ENCODE peak calls at places on chromosomes 16 and 17, in ten cellular contexts. One of them, this sample, is unnamed.

GRCh38 chr16:3180445-3180878 is 7.5 kb upstream of the OR1F1 start:
- DNase-seq in adrenal gland: no peak
- DNase-seq in heart left ventricle: no peak
- DNase-seq in body of pancreas: no peak
- DNase-seq in sigmoid colon: peak
- DNase-seq in right lobe of liver: no peak
- DNase-seq in NB4: no peak
- DNase-seq in H54: no peak
- DNase-seq in IMR-90: no peak
- DNase-seq in HCT116: no peak
- DNase-seq in this sample: no peak

GRCh38 chr16:64925166-64925565 is 196.7 kb downstream of the CDH11 start:
- DNase-seq in body of pancreas: no peak
- DNase-seq in H54: no peak
- DNase-seq in IMR-90: no peak
- DNase-seq in right lobe of liver: no peak
- DNase-seq in sigmoid colon: peak
- DNase-seq in HCT116: no peak
- DNase-seq in NB4: no peak
- DNase-seq in adrenal gland: no peak
- DNase-seq in heart left ventricle: no peak
- DNase-seq in this sample: no peak

GRCh38 chr17:48262982-48263586 is 155.5 kb downstream of the SNX11 start:
- DNase-seq in adrenal gland: no peak
- DNase-seq in IMR-90: peak
- DNase-seq in NB4: peak
- DNase-seq in HCT116: no peak
- DNase-seq in heart left ventricle: no peak
- DNase-seq in right lobe of liver: no peak
- DNase-seq in H54: no peak
- DNase-seq in body of pancreas: no peak
- DNase-seq in sigmoid colon: no peak
- DNase-seq in this sample: no peak

GRCh38 chr17:50638572-50638850 is 3.8 kb downstream of the ABCC3 start:
- DNase-seq in right lobe of liver: no peak
- DNase-seq in IMR-90: peak
- DNase-seq in NB4: no peak
- DNase-seq in adrenal gland: no peak
- DNase-seq in H54: peak
- DNase-seq in HCT116: no peak
- DNase-seq in sigmoid colon: no peak
- DNase-seq in body of pancreas: no peak
- DNase-seq in heart left ventricle: no peak
- DNase-seq in this sample: no peak

GRCh38 chr17:60383379-60383778 is 8.6 kb downstream of the USP32 start:
- DNase-seq in sigmoid colon: no peak
- DNase-seq in adrenal gland: peak
- DNase-seq in NB4: no peak
- DNase-seq in right lobe of liver: no peak
- DNase-seq in HCT116: no peak
- DNase-seq in heart left ventricle: no peak
- DNase-seq in IMR-90: no peak
- DNase-seq in body of pancreas: no peak
- DNase-seq in H54: no peak
- DNase-seq in this sample: no peak

GRCh38 chr16:52545544-52546262 is 1.2 kb downstream of the TOX3 start:
- DNase-seq in IMR-90: no peak
- DNase-seq in HCT116: no peak
- DNase-seq in heart left ventricle: no peak
- DNase-seq in H54: no peak
- DNase-seq in sigmoid colon: no peak
- DNase-seq in NB4: no peak
- DNase-seq in body of pancreas: no peak
- DNase-seq in adrenal gland: no peak
- DNase-seq in right lobe of liver: no peak
- DNase-seq in this sample: no peak

GRCh38 chr16:21101631-21102420 is 48.8 kb downstream of the DNAH3 start:
- DNase-seq in heart left ventricle: no peak
- DNase-seq in NB4: peak
- DNase-seq in body of pancreas: no peak
- DNase-seq in IMR-90: peak
- DNase-seq in HCT116: peak
- DNase-seq in right lobe of liver: no peak
- DNase-seq in H54: no peak
- DNase-seq in adrenal gland: peak
- DNase-seq in sigmoid colon: no peak
- DNase-seq in this sample: peak

GRCh38 chr16:78522327-78522726 is 422.9 kb downstream of the WWOX start:
- DNase-seq in NB4: no peak
- DNase-seq in H54: no peak
- DNase-seq in body of pancreas: no peak
- DNase-seq in heart left ventricle: no peak
- DNase-seq in HCT116: no peak
- DNase-seq in sigmoid colon: no peak
- DNase-seq in adrenal gland: no peak
- DNase-seq in right lobe of liver: no peak
- DNase-seq in IMR-90: no peak
- DNase-seq in this sample: peak

GRCh38 chr17:33121272-33121671 is 129.6 kb downstream of the SPACA3 start:
- DNase-seq in body of pancreas: no peak
- DNase-seq in NB4: peak
- DNase-seq in IMR-90: no peak
- DNase-seq in H54: no peak
- DNase-seq in right lobe of liver: no peak
- DNase-seq in adrenal gland: no peak
- DNase-seq in sigmoid colon: no peak
- DNase-seq in HCT116: no peak
- DNase-seq in heart left ventricle: no peak
- DNase-seq in this sample: no peak

GRCh38 chr17:3770471-3770870 is 30.5 kb downstream of the ITGAE start:
- DNase-seq in heart left ventricle: no peak
- DNase-seq in H54: no peak
- DNase-seq in right lobe of liver: no peak
- DNase-seq in IMR-90: no peak
- DNase-seq in sigmoid colon: no peak
- DNase-seq in HCT116: no peak
- DNase-seq in adrenal gland: peak
- DNase-seq in NB4: peak
- DNase-seq in body of pancreas: no peak
- DNase-seq in this sample: no peak

DNA sequence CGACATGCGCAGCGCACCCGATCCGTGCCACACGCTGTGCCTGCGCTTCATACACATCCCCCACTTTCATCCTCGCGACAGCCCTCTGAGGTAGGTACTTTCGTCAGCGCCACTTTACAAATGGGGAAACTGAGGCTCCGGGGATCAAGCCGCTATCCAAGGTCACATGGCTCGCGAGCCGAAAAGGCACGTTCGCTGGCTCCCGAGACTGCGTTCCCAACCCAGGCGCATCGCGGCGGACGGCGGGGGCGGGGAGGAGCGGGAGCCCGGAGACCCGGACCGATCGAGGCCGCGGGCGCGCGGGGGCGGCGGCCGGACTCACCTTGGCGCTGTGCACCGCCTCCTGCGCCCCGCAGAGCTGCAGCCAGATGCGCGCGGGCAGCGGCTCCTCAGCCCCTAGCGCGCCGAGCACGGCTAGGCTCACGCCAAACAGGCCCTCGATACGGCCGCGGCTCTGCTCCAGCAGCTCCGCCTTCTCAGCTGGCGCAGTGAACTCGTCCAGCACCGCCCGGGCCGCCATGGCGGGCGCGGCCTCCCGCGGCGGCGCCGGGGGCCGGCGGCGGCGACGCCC is 442 bp downstream of the N4BP1 start:
- DNase-seq in NB4: peak
- DNase-seq in adrenal gland: peak
- DNase-seq in heart left ventricle: peak
- DNase-seq in HCT116: no peak
- DNase-seq in IMR-90: peak
- DNase-seq in H54: peak
- DNase-seq in right lobe of liver: peak
- DNase-seq in body of pancreas: peak
- DNase-seq in sigmoid colon: peak
- DNase-seq in this sample: peak
- TF ChIP-seq POLR2A in NB4: no peak
- TF ChIP-seq POLR2A in adrenal gland: no peak
- TF ChIP-seq POLR2A in heart left ventricle: no peak
- TF ChIP-seq POLR2A in HCT116: no peak
- TF ChIP-seq POLR2A in IMR-90: no peak
- TF ChIP-seq POLR2A in H54: no peak
- TF ChIP-seq POLR2A in right lobe of liver: no peak
- TF ChIP-seq POLR2A in body of pancreas: no peak
- TF ChIP-seq POLR2A in sigmoid colon: no peak
- TF ChIP-seq POLR2A in this sample: no peak

DNA sequence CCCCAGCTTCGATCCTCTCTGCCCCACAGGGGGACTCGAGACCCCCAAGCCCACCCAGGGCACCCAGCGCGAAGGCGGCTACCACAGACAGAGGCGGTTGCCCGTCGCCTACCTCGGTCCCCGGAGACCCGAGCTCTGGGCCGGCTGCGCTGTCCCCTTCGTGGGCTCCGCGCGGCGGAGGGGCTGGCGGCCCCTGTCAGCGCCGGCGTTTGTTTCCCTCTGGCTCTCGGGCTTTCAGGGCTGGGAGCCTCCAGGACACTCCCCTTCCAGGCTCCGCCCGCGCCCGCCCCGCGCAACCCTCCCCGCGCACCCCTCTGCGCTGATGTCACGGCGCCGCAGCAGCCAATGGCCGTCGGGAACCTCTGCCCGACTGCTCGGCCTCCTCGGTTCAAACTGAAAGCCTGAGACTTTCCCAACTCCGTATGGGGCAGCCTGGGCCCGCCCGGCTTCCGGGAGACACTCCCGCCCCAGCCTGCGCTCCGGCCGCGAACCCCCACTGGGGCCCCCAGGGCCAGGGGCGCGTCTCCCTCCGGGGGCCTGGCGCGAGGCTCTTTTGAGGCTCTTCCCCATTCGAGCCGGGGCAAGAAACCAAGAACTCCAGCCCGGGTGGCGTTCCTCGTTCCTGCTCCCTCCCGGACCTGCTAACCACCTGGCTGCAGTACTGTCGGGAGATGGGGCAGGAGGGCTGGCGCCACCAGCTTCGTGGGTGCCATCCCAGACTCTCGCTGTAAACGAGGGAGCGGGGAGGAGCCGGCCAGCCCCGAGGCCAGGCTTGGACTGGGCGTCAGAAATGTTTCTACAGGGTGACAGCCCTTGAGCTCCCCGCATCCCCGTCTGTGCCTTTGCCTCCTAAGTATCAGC is at the start of gene CDC42EP4:
- DNase-seq in H54: peak
- DNase-seq in NB4: peak
- DNase-seq in right lobe of liver: peak
- DNase-seq in body of pancreas: peak
- DNase-seq in adrenal gland: peak
- DNase-seq in IMR-90: peak
- DNase-seq in heart left ventricle: peak
- DNase-seq in sigmoid colon: peak
- DNase-seq in HCT116: peak
- DNase-seq in this sample: peak
- TF ChIP-seq POLR2A in H54: peak
- TF ChIP-seq POLR2A in NB4: peak
- TF ChIP-seq POLR2A in right lobe of liver: peak
- TF ChIP-seq POLR2A in body of pancreas: peak
- TF ChIP-seq POLR2A in adrenal gland: peak
- TF ChIP-seq POLR2A in IMR-90: peak
- TF ChIP-seq POLR2A in heart left ventricle: peak
- TF ChIP-seq POLR2A in sigmoid colon: peak
- TF ChIP-seq POLR2A in HCT116: peak
- TF ChIP-seq POLR2A in this sample: peak

DNA sequence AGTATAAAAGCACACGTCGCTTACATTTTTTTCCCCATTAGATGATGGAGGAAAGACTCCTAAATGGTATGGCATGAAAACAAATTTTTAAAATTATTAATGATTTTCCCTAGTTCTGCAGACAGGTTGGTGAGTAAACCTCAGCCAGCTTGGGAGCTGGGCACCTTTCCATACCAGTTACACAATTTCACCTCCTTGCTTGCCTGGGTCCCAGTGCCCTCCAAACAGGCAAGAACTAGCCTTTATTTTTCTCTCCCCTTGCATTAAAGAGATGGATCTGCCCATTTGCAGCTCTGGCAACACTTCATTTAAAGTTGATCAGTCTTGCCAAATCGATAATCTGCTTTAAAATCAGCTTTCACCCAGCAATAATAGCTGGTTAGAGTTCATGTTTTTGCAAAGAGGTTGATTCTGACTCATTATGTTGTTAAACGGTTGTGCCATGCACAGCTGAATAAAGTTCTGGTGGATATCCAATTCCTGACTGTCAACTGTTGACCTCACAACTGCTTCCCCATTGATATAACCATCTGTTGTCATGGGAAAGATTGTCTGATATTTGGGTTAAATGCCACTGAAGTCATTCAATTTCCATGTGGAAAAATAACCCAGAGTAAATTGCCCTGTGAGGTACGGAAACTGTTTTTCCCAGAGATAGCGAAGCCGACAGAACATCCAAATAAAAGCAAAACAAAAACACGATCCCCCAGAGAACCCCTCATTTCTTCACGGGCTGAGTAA is 1.3 kb downstream of the C17orf58 start:
- DNase-seq in heart left ventricle: no peak
- DNase-seq in HCT116: no peak
- DNase-seq in NB4: peak
- DNase-seq in body of pancreas: peak
- DNase-seq in IMR-90: peak
- DNase-seq in right lobe of liver: peak
- DNase-seq in H54: peak
- DNase-seq in sigmoid colon: no peak
- DNase-seq in adrenal gland: peak
- DNase-seq in this sample: peak
- TF ChIP-seq POLR2A in heart left ventricle: no peak
- TF ChIP-seq POLR2A in HCT116: no peak
- TF ChIP-seq POLR2A in NB4: no peak
- TF ChIP-seq POLR2A in body of pancreas: no peak
- TF ChIP-seq POLR2A in IMR-90: no peak
- TF ChIP-seq POLR2A in right lobe of liver: no peak
- TF ChIP-seq POLR2A in H54: no peak
- TF ChIP-seq POLR2A in sigmoid colon: no peak
- TF ChIP-seq POLR2A in adrenal gland: peak
- TF ChIP-seq POLR2A in this sample: no peak

DNA sequence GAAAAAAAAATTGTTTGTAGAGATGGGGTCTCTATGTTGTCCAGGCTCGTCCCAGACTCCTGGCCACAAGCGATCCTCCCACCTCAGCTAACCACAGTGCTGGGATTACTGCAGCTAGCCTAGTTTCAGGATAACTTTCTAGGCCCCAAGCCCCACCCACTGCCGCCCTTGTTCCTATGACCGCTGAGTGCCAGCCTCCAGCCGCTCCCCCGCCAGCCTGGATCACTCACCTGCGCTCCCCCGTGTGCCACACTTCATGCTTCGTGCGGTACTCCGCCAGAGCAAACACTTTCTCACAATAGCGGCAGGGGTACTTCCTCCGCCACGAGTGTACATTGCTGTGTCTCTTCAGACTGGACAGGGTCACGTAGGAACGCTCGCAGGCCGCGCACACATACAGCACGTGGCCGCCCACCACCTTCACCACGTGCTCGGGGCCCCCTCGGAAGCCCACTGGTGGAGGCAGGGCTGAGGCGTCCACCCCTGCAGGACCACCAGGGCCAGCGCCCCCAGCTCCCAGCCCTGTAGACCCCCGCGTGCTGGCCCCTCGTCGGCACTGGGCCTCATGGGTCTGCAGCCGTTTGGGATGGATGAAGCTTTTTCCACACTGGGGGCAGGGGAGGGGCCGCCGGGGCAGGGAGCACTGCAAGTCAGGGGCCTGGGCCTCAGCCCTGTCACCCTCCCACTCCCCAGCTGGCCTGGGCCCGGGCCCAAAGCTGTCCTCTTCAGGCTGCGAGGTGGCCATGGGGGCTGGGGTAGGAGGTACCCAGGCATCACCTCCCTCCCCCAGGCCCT is 13.8 kb downstream of the ZBTB4 start:
- DNase-seq in H54: no peak
- DNase-seq in HCT116: no peak
- DNase-seq in sigmoid colon: no peak
- DNase-seq in body of pancreas: no peak
- DNase-seq in IMR-90: no peak
- DNase-seq in right lobe of liver: no peak
- DNase-seq in heart left ventricle: no peak
- DNase-seq in adrenal gland: no peak
- DNase-seq in NB4: no peak
- DNase-seq in this sample: no peak
- TF ChIP-seq POLR2A in H54: no peak
- TF ChIP-seq POLR2A in HCT116: no peak
- TF ChIP-seq POLR2A in sigmoid colon: no peak
- TF ChIP-seq POLR2A in body of pancreas: no peak
- TF ChIP-seq POLR2A in IMR-90: no peak
- TF ChIP-seq POLR2A in right lobe of liver: no peak
- TF ChIP-seq POLR2A in heart left ventricle: no peak
- TF ChIP-seq POLR2A in adrenal gland: no peak
- TF ChIP-seq POLR2A in NB4: no peak
- TF ChIP-seq POLR2A in this sample: no peak